ENCODE peak calls at places on chromosomes 2 and 18, in five cellular contexts. One of them, this sample, is unnamed.

GRCh38 chr2:117979911-117980341 is 33.9 kb downstream of the CCDC93 start:
- DNase-seq in GM12878: no peak
- DNase-seq in HepG2: no peak
- DNase-seq in A549: no peak
- DNase-seq in K562: no peak
- DNase-seq in this sample: no peak

GRCh38 chr2:147017976-147018645 is 826.7 kb upstream of the ACVR2A start:
- DNase-seq in GM12878: no peak
- DNase-seq in HepG2: no peak
- DNase-seq in A549: no peak
- DNase-seq in K562: no peak
- DNase-seq in this sample: no peak

GRCh38 chr2:223649941-223650530 is 47.9 kb upstream of the SCG2 start:
- DNase-seq in GM12878: no peak
- DNase-seq in HepG2: no peak
- DNase-seq in A549: no peak
- DNase-seq in K562: no peak
- DNase-seq in this sample: no peak

GRCh38 chr2:105329561-105330495 is at the start of gene TGFBRAP1:
- DNase-seq in GM12878: no peak
- DNase-seq in HepG2: peak; percentile 35
- DNase-seq in A549: peak; percentile 60
- DNase-seq in K562: peak; percentile 79
- DNase-seq in this sample: peak; percentile 71

GRCh38 chr2:140027320-140027719 is 1247.1 kb upstream of the NXPH2 start:
- DNase-seq in GM12878: no peak
- DNase-seq in HepG2: no peak
- DNase-seq in A549: peak; percentile 2
- DNase-seq in K562: no peak
- DNase-seq in this sample: peak; percentile 18

GRCh38 chr2:240277807-240278522 is 137.5 kb upstream of the OTOS start:
- DNase-seq in GM12878: no peak
- DNase-seq in HepG2: no peak
- DNase-seq in A549: no peak
- DNase-seq in K562: no peak
- DNase-seq in this sample: no peak

GRCh38 chr2:17935242-17935885 is 56.9 kb downstream of the KCNS3 start:
- DNase-seq in GM12878: no peak
- DNase-seq in HepG2: no peak
- DNase-seq in A549: no peak
- DNase-seq in K562: no peak
- DNase-seq in this sample: peak; percentile 40

GRCh38 chr2:237859533-237860272 is at the start of gene RAMP1:
- DNase-seq in GM12878: no peak
- DNase-seq in HepG2: no peak
- DNase-seq in A549: no peak
- DNase-seq in K562: peak; percentile 0
- DNase-seq in this sample: peak; percentile 60

GRCh38 chr2:183347969-183348368 is 223.7 kb downstream of the NUP35 start:
- DNase-seq in GM12878: no peak
- DNase-seq in HepG2: no peak
- DNase-seq in A549: no peak
- DNase-seq in K562: no peak
- DNase-seq in this sample: no peak

GRCh38 chr2:159893439-159893838 is 95.4 kb upstream of the CD302 start:
- DNase-seq in GM12878: no peak
- DNase-seq in HepG2: no peak
- DNase-seq in A549: no peak
- DNase-seq in K562: no peak
- DNase-seq in this sample: no peak

GRCh38 chr18:74289137-74289536 is 2.6 kb downstream of the CYB5A start:
- DNase-seq in GM12878: no peak
- DNase-seq in HepG2: no peak
- DNase-seq in A549: no peak
- DNase-seq in K562: no peak
- DNase-seq in this sample: no peak

GRCh38 chr18:72830109-72830508 is 37.7 kb downstream of the NETO1 start:
- DNase-seq in GM12878: no peak
- DNase-seq in HepG2: no peak
- DNase-seq in A549: peak; percentile 1
- DNase-seq in K562: no peak
- DNase-seq in this sample: peak; percentile 75

GRCh38 chr2:121635371-121635770 is 13.9 kb downstream of the CLASP1 start:
- DNase-seq in GM12878: no peak
- DNase-seq in HepG2: no peak
- DNase-seq in A549: no peak
- DNase-seq in K562: peak; percentile 29
- DNase-seq in this sample: no peak

GRCh38 chr2:170165129-170165528 is 12.8 kb upstream of the MYO3B start:
- DNase-seq in GM12878: no peak
- DNase-seq in HepG2: no peak
- DNase-seq in A549: no peak
- DNase-seq in K562: no peak
- DNase-seq in this sample: no peak

GRCh38 chr2:226796012-226796839 is 3.4 kb downstream of the IRS1 start:
- DNase-seq in GM12878: no peak
- DNase-seq in HepG2: no peak
- DNase-seq in A549: no peak
- DNase-seq in K562: no peak
- DNase-seq in this sample: no peak

GRCh38 chr18:61031626-61032025 is 301.6 kb upstream of the CDH20 start:
- DNase-seq in GM12878: no peak
- DNase-seq in HepG2: no peak
- DNase-seq in A549: no peak
- DNase-seq in K562: no peak
- DNase-seq in this sample: no peak

GRCh38 chr2:14016289-14016955 is 616.1 kb upstream of the LRATD1 start:
- DNase-seq in GM12878: no peak
- DNase-seq in HepG2: no peak
- DNase-seq in A549: no peak
- DNase-seq in K562: no peak
- DNase-seq in this sample: no peak

GRCh38 chr2:104429978-104430740 is 423.8 kb upstream of the POU3F3 start:
- DNase-seq in GM12878: no peak
- DNase-seq in HepG2: no peak
- DNase-seq in A549: no peak
- DNase-seq in K562: no peak
- DNase-seq in this sample: no peak

GRCh38 chr2:15993232-15993610 is 52.9 kb downstream of the MYCN start:
- DNase-seq in GM12878: no peak
- DNase-seq in HepG2: no peak
- DNase-seq in A549: no peak
- DNase-seq in K562: no peak
- DNase-seq in this sample: no peak

GRCh38 chr2:66748939-66749338 is 314.0 kb downstream of the MEIS1 start:
- DNase-seq in GM12878: no peak
- DNase-seq in HepG2: no peak
- DNase-seq in A549: no peak
- DNase-seq in K562: no peak
- DNase-seq in this sample: no peak

GRCh38 chr2:200810252-200810650 is 1.5 kb upstream of the BZW1 start:
- DNase-seq in GM12878: no peak
- DNase-seq in HepG2: peak; percentile 21
- DNase-seq in A549: peak; percentile 66
- DNase-seq in K562: no peak
- DNase-seq in this sample: no peak

GRCh38 chr2:226023383-226023782 is 623.9 kb downstream of the NYAP2 start:
- DNase-seq in GM12878: no peak
- DNase-seq in HepG2: peak; percentile 51
- DNase-seq in A549: peak; percentile 31
- DNase-seq in K562: no peak
- DNase-seq in this sample: peak; percentile 63

GRCh38 chr2:207772081-207772843 is 2.6 kb upstream of the FZD5 start:
- DNase-seq in GM12878: no peak
- DNase-seq in HepG2: no peak
- DNase-seq in A549: peak; percentile 47
- DNase-seq in K562: peak; percentile 78
- DNase-seq in this sample: peak; percentile 97

GRCh38 chr18:67771271-67771670 is 254.8 kb upstream of the DSEL start:
- DNase-seq in GM12878: no peak
- DNase-seq in HepG2: no peak
- DNase-seq in A549: peak; percentile 5
- DNase-seq in K562: no peak
- DNase-seq in this sample: no peak

GRCh38 chr2:71071681-71072398 is 3.4 kb downstream of the NAGK start:
- DNase-seq in GM12878: peak; percentile 94
- DNase-seq in HepG2: no peak
- DNase-seq in A549: no peak
- DNase-seq in K562: peak; percentile 36
- DNase-seq in this sample: peak; percentile 47
- H3K4me1 ChIP-seq in GM12878: peaks cover 32% of the 10 kb centered on the region
- H3K4me1 ChIP-seq in HepG2: peaks cover 34% of the 10 kb centered on the region
- H3K4me1 ChIP-seq in A549: peaks cover 12% of the 10 kb centered on the region
- H3K4me1 ChIP-seq in K562: peaks cover 27% of the 10 kb centered on the region
- H3K4me1 ChIP-seq in this sample: peaks cover 13% of the 10 kb centered on the region

GRCh38 chr2:171553236-171553635 is 31.0 kb downstream of the CYBRD1 start:
- DNase-seq in GM12878: no peak
- DNase-seq in HepG2: peak; percentile 13
- DNase-seq in A549: no peak
- DNase-seq in K562: no peak
- DNase-seq in this sample: no peak

GRCh38 chr2:171554991-171555615 is 32.8 kb downstream of the CYBRD1 start:
- DNase-seq in GM12878: no peak
- DNase-seq in HepG2: no peak
- DNase-seq in A549: no peak
- DNase-seq in K562: no peak
- DNase-seq in this sample: no peak

GRCh38 chr2:171550613-171551012 is 28.3 kb downstream of the CYBRD1 start:
- DNase-seq in GM12878: no peak
- DNase-seq in HepG2: no peak
- DNase-seq in A549: no peak
- DNase-seq in K562: no peak
- DNase-seq in this sample: no peak

GRCh38 chr2:171553858-171554257 is 31.6 kb downstream of the CYBRD1 start:
- DNase-seq in GM12878: no peak
- DNase-seq in HepG2: peak; percentile 94
- DNase-seq in A549: peak; percentile 96
- DNase-seq in K562: peak; percentile 85
- DNase-seq in this sample: peak; percentile 62

DNA sequence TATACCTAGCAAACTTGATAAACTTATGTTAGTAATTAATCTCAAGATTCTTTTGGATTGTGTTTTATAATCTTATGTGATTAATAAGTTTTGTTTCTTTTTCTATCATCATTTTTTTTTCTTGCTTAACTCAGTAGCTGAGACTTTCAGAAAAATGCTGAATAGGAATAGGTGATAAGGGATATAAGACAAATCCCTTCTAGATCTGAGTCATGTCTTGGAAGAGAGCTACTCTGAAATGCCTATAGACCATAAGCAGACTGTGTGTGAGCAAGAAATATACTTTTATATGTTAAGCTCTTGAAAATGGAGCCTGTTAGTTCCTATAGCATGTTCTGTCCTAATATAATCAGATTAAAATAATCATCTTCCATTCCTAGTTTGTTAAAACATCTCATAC is 29.6 kb downstream of the CYBRD1 start:
- DNase-seq in GM12878: no peak
- DNase-seq in HepG2: no peak
- DNase-seq in A549: no peak
- DNase-seq in K562: no peak
- DNase-seq in this sample: no peak
- TF ChIP-seq JUNB in GM12878: no peak
- TF ChIP-seq JUNB in HepG2: no peak
- TF ChIP-seq JUNB in A549: no peak
- TF ChIP-seq JUNB in K562: no peak
- TF ChIP-seq JUNB in this sample: no peak

DNA sequence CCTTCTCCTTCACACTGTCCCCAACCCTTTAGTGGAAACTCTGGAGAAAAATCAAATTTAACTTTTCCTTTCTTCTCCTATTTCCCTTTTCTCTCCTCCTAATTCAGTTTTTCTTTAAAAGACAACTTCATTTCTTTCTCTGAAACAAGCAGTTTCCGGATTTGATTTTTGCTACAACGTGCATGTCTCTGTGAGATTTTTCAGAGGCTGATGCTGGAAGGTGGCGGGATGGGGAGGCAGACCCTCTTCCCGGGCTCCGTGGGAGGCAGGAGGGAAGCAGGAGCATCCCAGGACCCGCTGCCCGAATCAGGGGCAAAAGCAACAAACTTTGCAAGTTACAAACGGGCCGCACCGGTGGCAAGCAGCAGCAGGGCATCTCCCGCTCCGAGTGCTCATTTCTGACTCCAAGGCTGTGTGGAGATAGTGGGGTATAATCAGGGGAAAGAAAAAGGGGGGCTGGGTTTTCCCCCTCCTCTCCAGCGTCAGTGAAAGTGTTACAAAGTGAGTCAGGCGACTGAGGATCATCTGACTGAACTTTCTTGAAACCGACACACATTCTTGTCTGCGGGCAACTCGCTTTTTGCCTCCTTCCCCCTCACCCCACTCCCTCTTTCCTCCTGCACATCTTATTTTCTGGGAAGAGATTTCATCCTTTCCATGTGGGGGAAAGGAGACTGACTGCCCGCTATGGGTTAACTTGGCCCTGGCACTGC is 6.4 kb downstream of the ZEB2 start:
- DNase-seq in GM12878: no peak
- DNase-seq in HepG2: no peak
- DNase-seq in A549: no peak
- DNase-seq in K562: no peak
- DNase-seq in this sample: peak; percentile 68
- H3K4me1 ChIP-seq in GM12878: peaks cover 5% of the 10 kb centered on the region
- H3K4me1 ChIP-seq in HepG2: peaks cover 5% of the 10 kb centered on the region
- H3K4me1 ChIP-seq in A549: peaks cover 24% of the 10 kb centered on the region
- H3K4me1 ChIP-seq in K562: peaks cover 56% of the 10 kb centered on the region
- H3K4me1 ChIP-seq in this sample: peaks cover 70% of the 10 kb centered on the region

DNA sequence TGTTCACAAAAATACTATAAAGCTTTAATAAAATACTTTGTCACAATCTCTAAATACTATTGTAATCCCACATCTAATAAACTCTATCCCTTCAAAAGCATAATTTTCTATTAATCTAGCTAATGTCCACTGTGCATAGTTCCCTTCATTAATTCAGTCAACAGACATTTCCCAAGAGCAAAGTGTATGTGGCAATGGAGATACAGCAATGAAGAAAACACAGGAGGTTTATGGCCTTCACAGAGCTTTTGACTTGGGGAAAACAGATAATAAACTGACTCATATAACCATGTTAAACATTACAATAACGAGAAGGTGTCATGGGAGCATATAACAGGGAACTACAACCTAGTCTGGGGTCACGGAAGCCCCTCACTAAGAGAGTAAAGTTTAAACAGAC is 86.3 kb downstream of the SPIRE1 start:
- DNase-seq in GM12878: no peak
- DNase-seq in HepG2: no peak
- DNase-seq in A549: no peak
- DNase-seq in K562: no peak
- DNase-seq in this sample: no peak
- TF ChIP-seq JUNB in GM12878: no peak
- TF ChIP-seq JUNB in HepG2: no peak
- TF ChIP-seq JUNB in A549: no peak
- TF ChIP-seq JUNB in K562: no peak
- TF ChIP-seq JUNB in this sample: no peak

GRCh38 chr2:72143441-72144356 is 4.0 kb downstream of the CYP26B1 start:
- DNase-seq in GM12878: no peak
- DNase-seq in HepG2: no peak
- DNase-seq in A549: no peak
- DNase-seq in K562: no peak
- DNase-seq in this sample: peak; percentile 42
- H3K4me1 ChIP-seq in GM12878: no peaks in the 10 kb centered on the region
- H3K4me1 ChIP-seq in HepG2: peaks cover 29% of the 10 kb centered on the region
- H3K4me1 ChIP-seq in A549: peaks cover 48% of the 10 kb centered on the region
- H3K4me1 ChIP-seq in K562: no peaks in the 10 kb centered on the region
- H3K4me1 ChIP-seq in this sample: peaks cover 30% of the 10 kb centered on the region